ENCODE peak calls at places on chromosomes 13 and 19, in four cellular contexts. One of them, this sample, is unnamed.

GRCh38 chr19:6737873-6738725 is 719 bp upstream of the GPR108 start:
- DNase-seq in IMR-90: peak
- DNase-seq in upper lobe of left lung: peak
- DNase-seq in CD8-positive, alpha-beta T cell: peak
- DNase-seq in this sample: peak

GRCh38 chr13:33497146-33497845 is 211.7 kb upstream of the STARD13 start:
- DNase-seq in upper lobe of left lung: no peak
- DNase-seq in IMR-90: peak
- DNase-seq in CD8-positive, alpha-beta T cell: no peak
- DNase-seq in this sample: peak

GRCh38 chr13:76016799-76017198 is 380.7 kb downstream of the LMO7 start:
- DNase-seq in CD8-positive, alpha-beta T cell: peak
- DNase-seq in upper lobe of left lung: no peak
- DNase-seq in IMR-90: peak
- DNase-seq in this sample: peak

GRCh38 chr19:49064029-49064629 is 489 bp downstream of the NTF4 start:
- DNase-seq in CD8-positive, alpha-beta T cell: no peak
- DNase-seq in upper lobe of left lung: peak
- DNase-seq in IMR-90: no peak
- DNase-seq in this sample: no peak

GRCh38 chr13:110879482-110879881 is 35.4 kb downstream of the ANKRD10 start:
- DNase-seq in upper lobe of left lung: no peak
- DNase-seq in IMR-90: no peak
- DNase-seq in CD8-positive, alpha-beta T cell: no peak
- DNase-seq in this sample: no peak

GRCh38 chr13:42875448-42876269 is 94.3 kb downstream of the FAM216B start:
- DNase-seq in upper lobe of left lung: no peak
- DNase-seq in CD8-positive, alpha-beta T cell: no peak
- DNase-seq in IMR-90: peak
- DNase-seq in this sample: peak

GRCh38 chr13:27968316-27969072 is 621 bp downstream of the CDX2 start:
- DNase-seq in IMR-90: no peak
- DNase-seq in CD8-positive, alpha-beta T cell: no peak
- DNase-seq in upper lobe of left lung: no peak
- DNase-seq in this sample: no peak

GRCh38 chr13:51275101-51275500 is 52.9 kb downstream of the FAM124A start:
- DNase-seq in IMR-90: no peak
- DNase-seq in upper lobe of left lung: no peak
- DNase-seq in CD8-positive, alpha-beta T cell: no peak
- DNase-seq in this sample: no peak

GRCh38 chr13:51923983-51924539 is 62.3 kb downstream of the CCDC70 start:
- DNase-seq in CD8-positive, alpha-beta T cell: no peak
- DNase-seq in IMR-90: no peak
- DNase-seq in upper lobe of left lung: no peak
- DNase-seq in this sample: no peak

GRCh38 chr13:79830945-79831344 is 350.0 kb downstream of the NDFIP2 start:
- DNase-seq in IMR-90: no peak
- DNase-seq in CD8-positive, alpha-beta T cell: no peak
- DNase-seq in upper lobe of left lung: no peak
- DNase-seq in this sample: no peak

GRCh38 chr13:57604442-57604841 is 27.1 kb upstream of the PCDH17 start:
- DNase-seq in IMR-90: no peak
- DNase-seq in CD8-positive, alpha-beta T cell: no peak
- DNase-seq in upper lobe of left lung: no peak
- DNase-seq in this sample: no peak

GRCh38 chr13:113863511-113864302 is at the start of gene GAS6:
- DNase-seq in upper lobe of left lung: no peak
- DNase-seq in CD8-positive, alpha-beta T cell: peak
- DNase-seq in IMR-90: no peak
- DNase-seq in this sample: peak

GRCh38 chr13:41007359-41008118 is 11.6 kb downstream of the ELF1 start:
- DNase-seq in CD8-positive, alpha-beta T cell: no peak
- DNase-seq in IMR-90: peak
- DNase-seq in upper lobe of left lung: no peak
- DNase-seq in this sample: no peak

GRCh38 chr13:74361274-74361673 is 227.1 kb upstream of the KLF12 start:
- DNase-seq in CD8-positive, alpha-beta T cell: no peak
- DNase-seq in upper lobe of left lung: no peak
- DNase-seq in IMR-90: no peak
- DNase-seq in this sample: no peak

GRCh38 chr19:4976412-4977298 is 7.7 kb downstream of the KDM4B start:
- DNase-seq in IMR-90: peak
- DNase-seq in CD8-positive, alpha-beta T cell: no peak
- DNase-seq in upper lobe of left lung: peak
- DNase-seq in this sample: peak

GRCh38 chr19:54570316-54570715 is 3.3 kb upstream of the LILRA2 start:
- DNase-seq in upper lobe of left lung: no peak
- DNase-seq in CD8-positive, alpha-beta T cell: no peak
- DNase-seq in IMR-90: no peak
- DNase-seq in this sample: no peak

GRCh38 chr13:33126909-33127607 is 110.8 kb downstream of the KL start:
- DNase-seq in IMR-90: peak
- DNase-seq in upper lobe of left lung: no peak
- DNase-seq in CD8-positive, alpha-beta T cell: no peak
- DNase-seq in this sample: peak

GRCh38 chr13:43848250-43848649 is 31.3 kb downstream of the CCDC122 start:
- DNase-seq in upper lobe of left lung: no peak
- DNase-seq in CD8-positive, alpha-beta T cell: no peak
- DNase-seq in IMR-90: peak
- DNase-seq in this sample: peak

GRCh38 chr19:48900477-48901452 is 653 bp downstream of the NUCB1 start:
- DNase-seq in CD8-positive, alpha-beta T cell: peak
- DNase-seq in upper lobe of left lung: no peak
- DNase-seq in IMR-90: peak
- DNase-seq in this sample: peak

GRCh38 chr19:13797870-13798269 is 2.6 kb downstream of the ZSWIM4 start:
- DNase-seq in IMR-90: peak
- DNase-seq in upper lobe of left lung: no peak
- DNase-seq in CD8-positive, alpha-beta T cell: no peak
- DNase-seq in this sample: peak

GRCh38 chr13:40221460-40222201 is 444.8 kb downstream of the FOXO1 start:
- DNase-seq in upper lobe of left lung: peak
- DNase-seq in IMR-90: no peak
- DNase-seq in CD8-positive, alpha-beta T cell: peak
- DNase-seq in this sample: peak

GRCh38 chr19:13987101-13987890 is 18.8 kb downstream of the RFX1 start:
- DNase-seq in IMR-90: no peak
- DNase-seq in upper lobe of left lung: peak
- DNase-seq in CD8-positive, alpha-beta T cell: no peak
- DNase-seq in this sample: no peak

GRCh38 chr19:6048808-6049405 is 61.4 kb downstream of the RFX2 start:
- DNase-seq in upper lobe of left lung: peak
- DNase-seq in IMR-90: peak
- DNase-seq in CD8-positive, alpha-beta T cell: peak
- DNase-seq in this sample: peak

GRCh38 chr13:40992678-40993077 is 26.4 kb downstream of the ELF1 start:
- DNase-seq in upper lobe of left lung: no peak
- DNase-seq in IMR-90: no peak
- DNase-seq in CD8-positive, alpha-beta T cell: no peak
- DNase-seq in this sample: peak

DNA sequence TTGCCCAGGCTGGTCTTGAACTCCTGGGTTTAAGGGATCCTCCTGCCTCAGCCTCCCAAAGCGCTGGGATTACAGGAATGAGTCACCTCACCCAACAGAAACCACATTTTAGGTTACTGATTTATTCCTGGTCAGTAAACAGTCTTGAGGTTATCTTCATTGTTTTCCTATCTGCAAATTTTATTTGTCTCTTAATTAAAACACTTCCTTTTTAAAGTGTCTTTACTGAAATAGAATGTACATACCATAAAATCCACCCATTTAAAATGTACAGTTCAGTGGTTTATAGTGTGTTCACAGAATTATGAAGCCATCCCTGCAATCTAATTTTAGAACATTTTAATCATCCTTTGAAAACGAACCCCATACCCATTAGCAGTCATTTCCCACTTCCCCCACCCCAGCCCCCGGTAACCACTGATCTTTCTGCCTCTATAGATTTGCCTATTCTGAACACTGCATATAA is 63.0 kb downstream of the MAP4K1 start:
- DNase-seq in upper lobe of left lung: no peak
- DNase-seq in CD8-positive, alpha-beta T cell: no peak
- DNase-seq in IMR-90: no peak
- DNase-seq in this sample: no peak
- H3K4me3 ChIP-seq in upper lobe of left lung: no peak
- H3K4me3 ChIP-seq in CD8-positive, alpha-beta T cell: no peak
- H3K4me3 ChIP-seq in IMR-90: no peak
- H3K4me3 ChIP-seq in this sample: no peak

GRCh38 chr19:18057557-18057956 is 29.2 kb downstream of the IL12RB1 start:
- DNase-seq in CD8-positive, alpha-beta T cell: no peak
- DNase-seq in upper lobe of left lung: peak
- DNase-seq in IMR-90: no peak
- DNase-seq in this sample: peak
- TF ChIP-seq CTCF in CD8-positive, alpha-beta T cell: no peak
- TF ChIP-seq CTCF in upper lobe of left lung: no peak
- TF ChIP-seq CTCF in IMR-90: no peak
- TF ChIP-seq CTCF in this sample: no peak

GRCh38 chr13:106560791-106561190 is 7.1 kb downstream of the ARGLU1 start:
- DNase-seq in upper lobe of left lung: no peak
- DNase-seq in IMR-90: no peak
- DNase-seq in CD8-positive, alpha-beta T cell: no peak
- DNase-seq in this sample: no peak

GRCh38 chr13:106565127-106565775 is 2.7 kb downstream of the ARGLU1 start:
- DNase-seq in upper lobe of left lung: no peak
- DNase-seq in CD8-positive, alpha-beta T cell: no peak
- DNase-seq in IMR-90: no peak
- DNase-seq in this sample: no peak

GRCh38 chr13:106562301-106562700 is 5.6 kb downstream of the ARGLU1 start:
- DNase-seq in upper lobe of left lung: no peak
- DNase-seq in IMR-90: no peak
- DNase-seq in CD8-positive, alpha-beta T cell: no peak
- DNase-seq in this sample: no peak

GRCh38 chr13:106558527-106558926 is 9.4 kb downstream of the ARGLU1 start:
- DNase-seq in CD8-positive, alpha-beta T cell: no peak
- DNase-seq in upper lobe of left lung: no peak
- DNase-seq in IMR-90: no peak
- DNase-seq in this sample: no peak

DNA sequence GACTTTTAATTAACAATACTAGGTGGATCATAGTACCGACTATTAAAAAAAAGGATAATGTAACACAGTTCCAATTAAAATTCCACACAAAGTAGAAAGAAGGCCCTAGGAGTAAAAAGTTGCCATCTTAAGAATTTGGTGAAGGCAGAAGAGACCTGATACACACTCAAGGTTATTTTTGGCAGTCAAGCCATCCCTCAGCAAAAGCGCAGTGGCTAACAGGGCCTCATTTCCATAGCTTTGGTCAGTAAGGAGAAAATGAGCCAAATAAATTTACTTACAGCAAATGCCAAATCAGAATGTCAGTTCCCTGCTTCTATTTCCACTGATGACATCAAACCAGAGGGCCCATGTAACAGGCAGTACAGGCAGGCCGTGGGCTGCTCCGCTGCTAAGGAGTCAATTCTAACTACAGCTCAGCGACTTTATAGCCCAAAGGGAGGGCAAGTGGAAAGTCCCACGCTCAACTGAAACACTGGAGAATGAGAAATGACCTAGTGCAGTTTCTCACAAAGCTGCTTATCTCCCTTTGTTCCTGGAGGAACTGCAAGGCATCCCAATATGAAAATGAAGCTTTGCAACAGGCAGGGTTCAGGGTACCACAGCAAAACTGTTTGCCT is 6.3 kb downstream of the ARGLU1 start:
- DNase-seq in CD8-positive, alpha-beta T cell: peak
- DNase-seq in IMR-90: peak
- DNase-seq in upper lobe of left lung: no peak
- DNase-seq in this sample: peak
- H3K4me3 ChIP-seq in CD8-positive, alpha-beta T cell: no peak
- H3K4me3 ChIP-seq in IMR-90: no peak
- H3K4me3 ChIP-seq in upper lobe of left lung: no peak
- H3K4me3 ChIP-seq in this sample: no peak

DNA sequence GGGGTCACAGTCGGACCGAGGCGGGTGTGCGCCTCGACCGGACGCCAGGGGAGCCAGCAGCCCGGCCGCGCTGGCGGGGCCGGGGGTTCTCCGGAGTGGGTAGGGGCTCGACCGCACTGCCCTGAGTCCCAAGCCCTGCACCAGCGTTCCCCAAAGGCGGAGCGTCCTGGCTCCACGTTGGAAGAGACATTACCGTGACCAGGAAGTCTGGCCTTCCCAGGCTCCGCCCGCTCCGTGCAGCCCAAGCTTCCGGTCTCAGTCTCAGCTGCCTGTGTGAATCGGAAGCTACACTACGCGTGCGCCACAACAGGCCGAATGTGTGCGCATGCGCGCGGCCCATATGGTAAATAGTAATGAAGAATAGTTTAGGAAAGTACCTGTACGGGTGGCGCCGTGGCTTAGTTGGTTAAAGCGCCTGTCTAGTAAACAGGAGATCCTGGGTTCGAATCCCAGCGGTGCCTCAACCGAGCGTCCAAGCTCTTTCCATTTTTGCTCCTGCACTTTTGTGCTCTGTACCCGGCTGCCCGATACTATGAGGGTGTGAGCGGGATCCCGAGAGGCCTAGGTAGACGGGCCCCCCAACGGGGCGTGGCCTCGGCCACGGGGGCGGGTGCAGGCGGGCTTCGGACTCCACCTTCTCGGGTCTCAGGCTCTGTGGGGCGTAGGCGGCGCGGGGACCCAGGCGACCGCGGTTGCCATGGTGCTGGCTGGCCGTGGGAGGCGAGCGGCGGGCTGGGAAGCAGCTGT is 17.3 kb upstream of the LRP3 start:
- DNase-seq in upper lobe of left lung: peak
- DNase-seq in IMR-90: peak
- DNase-seq in CD8-positive, alpha-beta T cell: peak
- DNase-seq in this sample: peak
- TF ChIP-seq CTCF in upper lobe of left lung: peak
- TF ChIP-seq CTCF in IMR-90: no peak
- TF ChIP-seq CTCF in CD8-positive, alpha-beta T cell: no peak
- TF ChIP-seq CTCF in this sample: peak

DNA sequence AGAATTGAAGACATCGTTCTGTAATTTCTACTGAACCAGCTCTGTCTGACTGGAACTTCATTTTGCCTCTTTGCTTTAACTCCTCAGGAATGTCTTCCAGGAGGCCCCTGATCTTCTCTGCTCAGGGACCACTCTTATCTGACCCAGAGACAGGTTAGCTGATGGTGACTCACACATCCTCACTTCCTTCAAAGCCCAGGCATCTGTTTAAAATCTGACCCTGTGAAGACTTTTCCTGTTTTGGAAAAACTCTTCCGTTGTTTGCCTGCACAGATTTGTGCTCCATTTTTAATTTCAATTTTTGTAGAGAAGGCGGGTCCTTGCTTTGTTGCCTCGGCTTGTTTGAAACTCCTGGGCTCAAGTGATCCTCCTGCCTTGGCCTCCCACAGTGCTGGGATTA is 1.6 kb downstream of the ARL11 start:
- DNase-seq in IMR-90: peak
- DNase-seq in CD8-positive, alpha-beta T cell: no peak
- DNase-seq in upper lobe of left lung: no peak
- DNase-seq in this sample: no peak
- H3K4me3 ChIP-seq in IMR-90: no peak
- H3K4me3 ChIP-seq in CD8-positive, alpha-beta T cell: no peak
- H3K4me3 ChIP-seq in upper lobe of left lung: peak
- H3K4me3 ChIP-seq in this sample: no peak

DNA sequence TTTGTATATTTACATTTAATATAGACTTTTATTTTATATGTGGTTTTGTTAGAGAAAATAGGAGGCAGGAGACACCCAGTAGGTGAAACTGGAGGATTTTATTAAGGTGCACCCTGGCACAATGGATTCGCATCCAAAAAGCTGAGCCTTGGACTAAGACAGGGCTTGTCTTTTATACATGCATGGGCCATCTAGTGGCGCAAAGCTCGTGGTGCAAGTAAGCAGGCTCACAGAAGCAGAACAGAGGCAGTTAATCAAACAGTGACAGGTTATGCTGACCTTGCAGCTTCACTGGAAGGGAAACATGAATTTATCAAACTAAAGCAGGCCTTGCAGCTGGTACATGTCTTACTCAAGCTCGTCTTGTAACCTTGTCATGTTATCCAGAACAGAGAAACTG is 58.8 kb upstream of the ZNF681 start:
- DNase-seq in upper lobe of left lung: peak
- DNase-seq in CD8-positive, alpha-beta T cell: peak
- DNase-seq in IMR-90: peak
- DNase-seq in this sample: peak
- TF ChIP-seq CTCF in upper lobe of left lung: peak
- TF ChIP-seq CTCF in CD8-positive, alpha-beta T cell: peak
- TF ChIP-seq CTCF in IMR-90: no peak
- TF ChIP-seq CTCF in this sample: peak